ENCODE peak calls at places on chromosomes 2 and 18, in eight cellular contexts. W is ovary, V is Panc1, N is Calu3, D is mesothelial cell of epicardium, A is NB4, F is astrocyte of the cerebellum, R is cardiac fibroblast. M is an unnamed sample.

GRCh38 chr2:171407030-171407707 is 26.6 kb downstream of the METTL8 start:
- DNase-seq in N (no peak), F (no peak), A (peak; percentile 46), V (no peak), D (no peak), R (no peak), W (no peak), M (no peak)

GRCh38 chr2:28810384-28811285 is at the start of gene SPDYA:
- DNase-seq in F (peak; percentile 15), V (no peak), D (peak; percentile 57), R (peak; percentile 56), A (peak; percentile 76), W (peak; percentile 78), N (peak; percentile 84), M (peak; percentile 84)

GRCh38 chr18:25827961-25828561 is 262.4 kb downstream of the SS18 start:
- DNase-seq in N (no peak), R (no peak), D (no peak), V (no peak), F (peak; percentile 12), W (no peak), A (no peak), M (no peak)

GRCh38 chr2:60465736-60466135 is 87.7 kb downstream of the BCL11A start:
- DNase-seq in F (no peak), R (no peak), W (no peak), N (no peak), D (no peak), A (no peak), V (no peak), M (no peak)

GRCh38 chr2:218877331-218877730 is 3.3 kb upstream of the WNT10A start:
- DNase-seq in W (no peak), D (no peak), V (no peak), R (no peak), F (no peak), A (no peak), N (no peak), M (no peak)

GRCh38 chr2:28707592-28707991 is 44.0 kb upstream of the PPP1CB start:
- DNase-seq in R (no peak), N (no peak), F (no peak), D (no peak), W (no peak), V (no peak), A (no peak), M (no peak)

GRCh38 chr2:44767691-44768090 is 173.8 kb upstream of the SIX3 start:
- DNase-seq in N (no peak), F (no peak), R (no peak), W (no peak), D (no peak), A (no peak), V (no peak), M (no peak)

GRCh38 chr2:74576830-74577229 is 22.3 kb downstream of the DOK1 start:
- DNase-seq in F (peak; percentile 76), N (no peak), R (peak; percentile 93), V (no peak), A (peak; percentile 93), W (no peak), D (no peak), M (no peak)

GRCh38 chr2:239475161-239476028 is 74.6 kb upstream of the HDAC4 start:
- DNase-seq in A (no peak), N (no peak), V (no peak), D (no peak), W (peak; percentile 7), F (no peak), R (no peak), M (no peak)

GRCh38 chr2:202689459-202689858 is 54.7 kb downstream of the FAM117B start:
- DNase-seq in N (no peak), V (no peak), D (no peak), R (no peak), F (no peak), A (no peak), W (no peak), M (no peak)

GRCh38 chr2:95730813-95731212 is 139.0 kb downstream of the TRIM43 start:
- DNase-seq in N (no peak), D (no peak), R (peak; percentile 8), W (no peak), A (peak; percentile 18), F (no peak), V (no peak), M (no peak)

GRCh38 chr2:3738454-3738853 is 35.1 kb downstream of the DCDC2C start:
- DNase-seq in F (no peak), V (no peak), A (peak; percentile 56), W (no peak), D (no peak), R (peak; percentile 41), N (peak; percentile 30), M (peak; percentile 45)

GRCh38 chr18:29749699-29750098 is 1292.8 kb downstream of the DSC3 start:
- DNase-seq in W (no peak), N (no peak), F (no peak), V (no peak), A (no peak), R (peak; percentile 52), D (no peak), M (no peak)

GRCh38 chr2:239307921-239308620 is 92.7 kb downstream of the HDAC4 start:
- DNase-seq in W (peak; percentile 35), R (no peak), V (no peak), F (no peak), N (no peak), D (no peak), A (peak; percentile 31), M (no peak)

GRCh38 chr2:145284551-145284950 is 764.6 kb upstream of the ZEB2 start:
- DNase-seq in N (no peak), V (no peak), A (no peak), D (no peak), W (no peak), R (no peak), F (no peak), M (no peak)

DNA sequence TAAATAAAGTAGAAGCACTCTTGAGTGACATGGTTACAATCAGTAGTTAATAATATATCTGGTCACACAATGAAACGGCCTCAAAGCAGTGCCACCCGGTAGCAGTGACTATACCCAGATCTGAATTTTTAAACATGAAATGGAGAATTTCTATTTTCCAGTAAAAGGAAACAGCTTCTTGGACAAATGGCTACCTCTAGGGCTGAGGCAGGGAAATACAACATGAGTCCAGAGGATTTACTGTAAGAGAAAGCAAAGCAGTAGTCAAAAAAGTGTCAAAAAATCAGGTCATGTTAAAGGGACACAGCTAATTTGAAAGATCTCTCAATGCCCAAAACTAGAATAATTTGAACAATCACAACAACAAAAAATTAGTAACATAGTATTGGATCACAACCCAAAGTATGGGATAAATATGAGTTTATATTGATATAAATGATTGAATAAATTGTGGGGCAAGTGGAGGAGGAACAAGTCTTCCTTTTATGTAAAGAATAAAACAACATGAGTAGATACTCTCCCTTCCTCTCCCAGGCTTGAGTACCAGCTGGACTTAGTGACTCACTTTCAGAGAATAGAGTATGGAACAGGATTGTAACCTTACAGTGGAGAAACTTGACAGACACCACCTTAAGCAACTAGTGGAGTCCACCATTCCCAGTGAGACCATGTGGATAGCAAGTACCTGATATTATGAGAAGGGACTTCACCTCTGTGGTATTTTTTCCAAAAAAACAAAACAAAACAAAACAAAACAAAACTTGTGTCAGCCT is 180.8 kb downstream of the MBD2 start:
- DNase-seq in W (no peak), D (no peak), V (no peak), N (no peak), R (peak; percentile 58), A (no peak), F (no peak), M (no peak)
- TF ChIP-seq CTCF in W (no peak), D (no peak), V (no peak), N (no peak), R (peak; percentile 3), A (no peak), F (peak; percentile 35), M (no peak)

DNA sequence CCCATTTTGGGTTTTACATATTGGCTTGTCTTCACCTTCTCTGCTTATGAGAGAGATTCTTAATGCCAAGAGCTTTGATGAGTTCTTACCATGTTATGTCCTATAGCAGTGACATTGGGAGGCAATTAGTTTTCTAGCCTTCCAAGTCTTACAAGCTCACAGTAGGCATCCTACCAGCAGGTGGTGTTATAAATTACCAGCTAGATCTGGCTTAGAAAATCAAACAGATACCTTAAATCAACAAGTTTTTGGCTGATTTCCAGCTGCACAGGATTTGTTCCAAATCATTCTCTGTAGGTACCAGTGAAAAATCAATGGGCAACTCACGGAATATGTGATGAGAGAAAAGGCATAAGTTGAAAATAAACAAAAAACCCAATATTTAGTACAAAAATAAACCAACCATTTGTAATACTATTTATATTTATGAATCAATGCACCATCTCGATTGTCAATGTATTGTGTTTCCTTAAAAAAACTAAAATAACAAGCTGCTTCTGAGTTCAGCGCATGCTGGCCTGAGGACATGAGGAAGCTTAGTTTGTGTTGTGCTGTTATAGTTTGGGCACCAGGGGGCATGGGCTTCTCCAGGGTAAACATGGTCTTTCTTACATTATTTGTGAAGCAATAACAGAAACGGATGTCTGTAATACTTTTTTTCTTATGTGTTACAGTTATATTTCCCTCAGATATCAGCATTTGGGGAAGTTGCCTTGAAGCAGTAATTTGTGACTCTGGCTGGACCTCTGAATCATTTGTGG is 34.1 kb upstream of the NXPH2 start:
- DNase-seq in W (no peak), D (no peak), N (peak; percentile 26), R (no peak), A (peak; percentile 67), V (no peak), F (no peak), M (no peak)
- TF ChIP-seq CTCF in W (no peak), D (no peak), N (peak; percentile 13), R (no peak), A (peak; percentile 42), V (peak; percentile 26), F (peak; percentile 18), M (peak; percentile 50)

GRCh38 chr18:65753520-65753919 is 2.7 kb downstream of the CDH7 start:
- DNase-seq in F (peak; percentile 18), R (no peak), N (peak; percentile 50), A (peak; percentile 68), W (no peak), D (no peak), V (peak; percentile 18), M (peak; percentile 53)
- TF ChIP-seq CTCF in F (peak; percentile 60), R (no peak), N (peak; percentile 60), A (peak; percentile 48), W (no peak), D (no peak), V (peak; percentile 49), M (peak; percentile 49)

GRCh38 chr2:121049921-121050585 is 234.9 kb downstream of the TFCP2L1 start:
- DNase-seq in R (no peak), A (no peak), D (no peak), W (no peak), F (no peak), N (no peak), V (no peak), M (no peak)

GRCh38 chr2:121055088-121055487 is 229.9 kb downstream of the TFCP2L1 start:
- DNase-seq in V (no peak), W (no peak), N (no peak), R (no peak), A (no peak), F (no peak), D (no peak), M (no peak)

GRCh38 chr2:121049141-121049540 is 235.9 kb downstream of the TFCP2L1 start:
- DNase-seq in V (no peak), W (no peak), F (no peak), A (no peak), R (no peak), D (no peak), N (no peak), M (no peak)

GRCh38 chr2:121052507-121052906 is 232.5 kb downstream of the TFCP2L1 start:
- DNase-seq in W (no peak), A (no peak), D (no peak), R (no peak), N (no peak), F (no peak), V (no peak), M (no peak)

GRCh38 chr2:121052023-121052422 is 233.0 kb downstream of the TFCP2L1 start:
- DNase-seq in V (no peak), R (no peak), A (peak; percentile 56), W (no peak), F (no peak), D (no peak), N (no peak), M (no peak)
- TF ChIP-seq CTCF in V (no peak), R (no peak), A (no peak), W (no peak), F (no peak), D (no peak), N (no peak), M (no peak)

M was measured in endothelial cell.